ENCODE peak calls at places on chromosomes 2 and 18, in five cellular contexts. D is ovary; E is GM23248; O is WERI-Rb-1; N is CD4-positive, CD25-positive, alpha-beta regulatory T cell. Q is an unnamed sample.

GRCh38 chr2:191631754-191632153 is 46.2 kb upstream of the NABP1 start:
- DNase-seq in D (no peak), E (peak; percentile 31), O (no peak), N (no peak), Q (no peak)

GRCh38 chr18:24628360-24628759 is 167.9 kb downstream of the HRH4 start:
- DNase-seq in D (no peak), E (peak; percentile 17), O (no peak), N (no peak), Q (no peak)

GRCh38 chr2:223969856-223970255 is 12.6 kb downstream of the MRPL44 start:
- DNase-seq in D (no peak), E (peak; percentile 81), O (no peak), N (no peak), Q (no peak)

GRCh38 chr2:64350996-64351395 is 103.0 kb upstream of the LGALSL start:
- DNase-seq in D (no peak), E (no peak), O (no peak), N (no peak), Q (no peak)

GRCh38 chr2:32424739-32425138 is 67.9 kb downstream of the BIRC6 start:
- DNase-seq in D (no peak), E (no peak), O (no peak), N (no peak), Q (no peak)

GRCh38 chr2:112765251-112765650 is 842 bp upstream of the CKAP2L start:
- DNase-seq in D (no peak), E (peak; percentile 11), O (no peak), N (no peak), Q (no peak)

GRCh38 chr18:6775702-6776101 is 46.2 kb downstream of the ARHGAP28 start:
- DNase-seq in D (no peak), E (no peak), O (no peak), N (no peak), Q (no peak)

GRCh38 chr2:20608666-20609348 is 42.1 kb downstream of the HS1BP3 start:
- DNase-seq in D (no peak), E (no peak), O (no peak), N (no peak), Q (no peak)

GRCh38 chr18:36872329-36872728 is 43.4 kb downstream of the KIAA1328 start:
- DNase-seq in D (no peak), E (no peak), O (no peak), N (no peak), Q (no peak)

GRCh38 chr2:75522543-75523312 is 38.0 kb downstream of the EVA1A start:
- DNase-seq in D (no peak), E (peak; percentile 38), O (no peak), N (no peak), Q (no peak)

GRCh38 chr18:34283506-34283905 is 58.8 kb upstream of the NOL4 start:
- DNase-seq in D (no peak), E (no peak), O (no peak), N (no peak), Q (no peak)

GRCh38 chr2:36397728-36398413 is 42.3 kb downstream of the CRIM1 start:
- DNase-seq in D (no peak), E (no peak), O (no peak), N (no peak), Q (no peak)

GRCh38 chr2:210955591-210955990 is 399.2 kb downstream of the CPS1 start:
- DNase-seq in D (no peak), E (peak; percentile 53), O (no peak), N (no peak), Q (no peak)

GRCh38 chr2:69186614-69187013 is 173.6 kb downstream of the ANTXR1 start:
- DNase-seq in D (no peak), E (no peak), O (no peak), N (no peak), Q (no peak)

GRCh38 chr18:21361297-21361880 is 119.4 kb downstream of the GREB1L start:
- DNase-seq in D (no peak), E (peak; percentile 9), O (no peak), N (no peak), Q (no peak)

GRCh38 chr18:59460060-59460395 is 101.0 kb upstream of the LMAN1 start:
- DNase-seq in D (no peak), E (no peak), O (peak; percentile 43), N (no peak), Q (no peak)

GRCh38 chr2:26745609-26746327 is 18.3 kb upstream of the SLC35F6 start:
- DNase-seq in D (peak; percentile 77), E (peak; percentile 76), O (peak; percentile 92), N (peak; percentile 59), Q (peak; percentile 36)

GRCh38 chr2:2324119-2324518 is 7.0 kb downstream of the MYT1L start:
- DNase-seq in D (no peak), E (no peak), O (no peak), N (no peak), Q (no peak)

GRCh38 chr2:78056976-78057375 is 534.8 kb upstream of the LRRTM4 start:
- DNase-seq in D (no peak), E (no peak), O (no peak), N (no peak), Q (no peak)
- H3K9me3 ChIP-seq in D (no peaks in the 10 kb centered on the region), E (no peaks in the 10 kb centered on the region), O (no peaks in the 10 kb centered on the region), N (peaks cover 14% of the 10 kb centered on the region), Q (no peaks in the 10 kb centered on the region)

DNA sequence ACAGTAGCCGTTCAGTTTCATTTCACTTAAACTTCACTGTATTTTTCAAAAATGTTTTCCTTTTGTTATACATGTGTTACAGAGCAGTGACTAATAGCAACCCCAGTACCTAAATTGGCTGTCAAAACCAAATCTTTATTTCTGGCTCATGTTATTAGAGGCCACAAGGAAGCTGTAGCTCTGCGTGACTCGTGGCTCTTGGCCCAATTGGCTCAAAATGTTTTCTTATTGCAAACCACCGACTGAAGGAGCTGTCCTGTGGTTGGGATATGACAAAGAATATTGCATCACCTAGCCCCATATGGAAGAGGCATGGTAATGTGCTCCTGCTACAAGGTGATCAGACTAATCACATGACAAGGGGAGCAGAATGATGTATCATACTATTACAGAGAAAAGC is 1058.6 kb downstream of the CBLN2 start:
- DNase-seq in D (no peak), E (no peak), O (no peak), N (no peak), Q (no peak)
- H3K9me3 ChIP-seq in D (no peaks in the 10 kb centered on the region), E (no peaks in the 10 kb centered on the region), O (no peaks in the 10 kb centered on the region), N (no peaks in the 10 kb centered on the region), Q (no peaks in the 10 kb centered on the region)

GRCh38 chr2:168951871-168952270 is 50.8 kb downstream of the G6PC2 start:
- DNase-seq in D (no peak), E (no peak), O (no peak), N (no peak), Q (no peak)

GRCh38 chr2:168954256-168954655 is 53.2 kb downstream of the G6PC2 start:
- DNase-seq in D (no peak), E (no peak), O (no peak), N (no peak), Q (no peak)

GRCh38 chr2:168949324-168949723 is 48.2 kb downstream of the G6PC2 start:
- DNase-seq in D (no peak), E (no peak), O (no peak), N (no peak), Q (no peak)

GRCh38 chr2:168955321-168955720 is 54.2 kb downstream of the G6PC2 start:
- DNase-seq in D (no peak), E (no peak), O (no peak), N (no peak), Q (no peak)

DNA sequence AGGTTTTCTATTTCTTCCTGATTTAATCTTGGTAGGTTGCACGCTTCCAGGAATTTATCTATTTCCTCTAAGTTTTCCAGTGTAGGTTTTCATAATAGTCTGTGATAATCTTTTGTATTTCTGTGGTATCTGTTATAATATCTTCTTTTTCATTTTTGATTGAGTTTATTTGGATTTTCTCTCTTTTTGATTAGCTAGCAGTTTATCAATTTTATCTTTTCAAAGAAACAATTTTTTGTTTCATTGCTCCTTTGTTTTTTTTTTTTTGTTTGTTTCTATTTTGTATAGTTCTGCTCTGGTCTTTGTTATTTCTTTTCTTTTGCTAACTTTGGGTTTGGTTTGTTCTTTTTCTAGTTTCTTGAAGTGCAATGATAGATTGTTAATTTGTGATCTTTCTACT is 51.3 kb downstream of the G6PC2 start:
- DNase-seq in D (no peak), E (no peak), O (no peak), N (no peak), Q (no peak)
- H3K9me3 ChIP-seq in D (no peaks in the 10 kb centered on the region), E (no peaks in the 10 kb centered on the region), O (no peaks in the 10 kb centered on the region), N (peaks cover 3% of the 10 kb centered on the region), Q (no peaks in the 10 kb centered on the region)

GRCh38 chr2:179793238-179793637 is 68.2 kb downstream of the ZNF385B start:
- DNase-seq in D (no peak), E (no peak), O (no peak), N (no peak), Q (no peak)

GRCh38 chr2:179788104-179788503 is 73.3 kb downstream of the ZNF385B start:
- DNase-seq in D (no peak), E (no peak), O (no peak), N (no peak), Q (no peak)

GRCh38 chr2:179787601-179788000 is 73.8 kb downstream of the ZNF385B start:
- DNase-seq in D (no peak), E (no peak), O (no peak), N (no peak), Q (no peak)

DNA sequence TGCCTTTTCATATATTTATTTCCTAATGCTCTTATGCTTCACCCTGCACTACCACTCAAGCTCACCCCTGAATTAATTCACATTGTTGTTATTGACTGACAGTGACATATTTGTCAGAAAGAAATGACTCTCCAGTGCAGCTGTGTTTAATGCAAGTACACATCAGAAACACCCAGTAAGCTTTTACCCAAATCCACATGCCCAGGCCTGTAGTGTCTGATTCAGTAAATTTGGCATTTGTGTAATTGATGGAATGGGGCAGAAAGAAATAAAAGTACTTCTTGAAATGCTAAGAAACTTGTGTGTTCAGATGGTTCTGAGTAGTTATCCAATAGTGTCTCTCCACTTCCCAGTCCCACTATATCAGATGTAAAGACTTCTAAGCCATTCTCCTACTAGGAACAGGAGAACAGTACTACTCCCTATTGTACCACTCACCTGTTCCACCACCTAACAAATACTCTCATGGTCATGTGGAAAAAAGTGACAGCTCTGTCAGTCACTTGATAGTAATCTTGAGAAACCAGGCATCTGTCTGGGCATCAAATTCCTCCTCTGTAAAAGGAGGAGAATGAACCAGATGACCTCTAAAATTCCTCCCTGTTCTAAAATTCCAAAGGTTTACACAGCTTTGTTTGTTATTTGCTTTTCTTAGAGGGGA is 71.0 kb downstream of the ZNF385B start:
- DNase-seq in D (no peak), E (no peak), O (no peak), N (no peak), Q (no peak)
- H3K9me3 ChIP-seq in D (no peaks in the 10 kb centered on the region), E (no peaks in the 10 kb centered on the region), O (no peaks in the 10 kb centered on the region), N (no peaks in the 10 kb centered on the region), Q (no peaks in the 10 kb centered on the region)

DNA sequence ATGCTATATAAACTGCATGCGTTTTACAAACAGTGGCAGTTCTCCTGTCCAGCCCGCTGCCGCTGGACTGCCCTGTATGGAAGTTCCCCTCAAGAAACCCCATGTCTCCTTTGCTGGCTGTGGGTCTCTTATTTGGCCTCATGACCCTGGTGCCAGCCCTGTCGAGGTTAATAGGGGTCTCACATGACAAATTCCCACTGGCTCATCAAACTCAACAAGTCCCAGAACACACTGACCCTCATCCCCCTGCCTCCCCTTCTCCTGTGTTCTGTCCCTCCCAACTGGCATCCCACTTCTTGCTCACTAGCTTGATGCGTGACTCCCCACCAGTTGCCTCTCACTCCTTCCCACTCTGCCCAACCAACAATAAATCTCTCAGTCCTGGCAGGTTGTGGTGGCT is 137.6 kb upstream of the HS6ST1 start:
- DNase-seq in D (no peak), E (no peak), O (no peak), N (no peak), Q (no peak)
- H3K9me3 ChIP-seq in D (no peaks in the 10 kb centered on the region), E (no peaks in the 10 kb centered on the region), O (no peaks in the 10 kb centered on the region), N (no peaks in the 10 kb centered on the region), Q (no peaks in the 10 kb centered on the region)

GRCh38 chr2:119220720-119221301 is 2.8 kb upstream of the STEAP3 start:
- DNase-seq in D (no peak), E (no peak), O (no peak), N (no peak), Q (no peak)
- H3K9me3 ChIP-seq in D (no peaks in the 10 kb centered on the region), E (no peaks in the 10 kb centered on the region), O (no peaks in the 10 kb centered on the region), N (no peaks in the 10 kb centered on the region), Q (no peaks in the 10 kb centered on the region)

Q was measured in effector memory CD4-positive, alpha-beta T cell.